ENCODE peak calls at places on chromosome 20, in ten cellular contexts. P, N, Z, R, E, X, J, G, M and I are unnamed samples.
A peak's percentile ranks its signal among the peaks of the same experiment; 100 is the strongest.

GRCh38 chr20:35307666-35308653 is 15.7 kb upstream of the FAM83C start:
- DNase-seq in J (no peak), Z (no peak), N (peak; percentile 96), M (no peak), G (peak; percentile 98), P (no peak), R (no peak), E (peak; percentile 77), X (no peak), I (peak; percentile 71)

GRCh38 chr20:64234291-64234791 is 21.2 kb upstream of the PCMTD2 start:
- DNase-seq in G (no peak), E (no peak), P (no peak), N (no peak), R (no peak), Z (no peak), X (no peak), J (no peak), M (no peak), I (peak; percentile 30)

GRCh38 chr20:44137210-44137781 is 49.7 kb downstream of the JPH2 start:
- DNase-seq in J (peak; percentile 79), N (no peak), G (peak; percentile 76), E (peak; percentile 72), R (no peak), P (peak; percentile 41), Z (no peak), M (peak; percentile 93), X (peak; percentile 55), I (peak; percentile 59)

GRCh38 chr20:8394308-8394945 is 262.4 kb downstream of the PLCB1 start:
- DNase-seq in E (no peak), P (no peak), M (no peak), J (no peak), N (peak; percentile 58), G (peak; percentile 35), Z (no peak), R (no peak), X (no peak), I (no peak)

GRCh38 chr20:43829951-43830690 is 84.5 kb upstream of the TOX2 start:
- DNase-seq in Z (no peak), J (no peak), G (no peak), R (no peak), N (no peak), P (no peak), X (no peak), M (no peak), E (no peak), I (no peak)

GRCh38 chr20:47198254-47198671 is 158.2 kb downstream of the ZMYND8 start:
- DNase-seq in J (no peak), X (no peak), E (no peak), Z (no peak), M (no peak), N (no peak), G (peak; percentile 71), R (peak; percentile 59), P (no peak), I (peak; percentile 4)

GRCh38 chr20:8940311-8940710 is 128.6 kb upstream of the PLCB4 start:
- DNase-seq in N (peak; percentile 84), E (no peak), M (no peak), X (no peak), J (no peak), R (no peak), Z (no peak), P (no peak), G (no peak), I (no peak)

GRCh38 chr20:1872456-1873183 is 22.6 kb upstream of the SIRPA start:
- DNase-seq in X (no peak), P (no peak), N (no peak), G (peak; percentile 62), R (no peak), E (no peak), J (no peak), M (no peak), Z (no peak), I (no peak)

GRCh38 chr20:51893723-51894122 is 91.4 kb upstream of the SALL4 start:
- DNase-seq in Z (no peak), X (no peak), M (no peak), R (no peak), E (no peak), G (no peak), N (no peak), P (no peak), J (no peak), I (no peak)

GRCh38 chr20:15487682-15488081 is 1085.6 kb downstream of the KIF16B start:
- DNase-seq in X (no peak), M (no peak), P (no peak), E (no peak), J (no peak), G (no peak), Z (no peak), N (no peak), R (no peak), I (no peak)

GRCh38 chr20:2178328-2179232 is 77.0 kb downstream of the STK35 start:
- DNase-seq in P (no peak), G (no peak), J (no peak), R (no peak), N (no peak), M (peak; percentile 46), E (no peak), Z (no peak), X (no peak), I (no peak)

GRCh38 chr20:47213960-47214359 is 142.5 kb downstream of the ZMYND8 start:
- DNase-seq in M (no peak), R (no peak), P (no peak), J (no peak), N (no peak), E (no peak), G (no peak), Z (no peak), X (no peak), I (no peak)

GRCh38 chr20:22438926-22439325 is 145.4 kb downstream of the FOXA2 start:
- DNase-seq in P (no peak), R (no peak), M (no peak), J (no peak), G (no peak), E (no peak), X (no peak), Z (no peak), N (no peak), I (no peak)

GRCh38 chr20:32574296-32575226 is 10.6 kb downstream of the NOL4L start:
- DNase-seq in M (no peak), N (peak; percentile 73), P (no peak), G (peak; percentile 63), J (peak; percentile 92), Z (no peak), X (peak; percentile 64), E (no peak), R (no peak), I (no peak)

GRCh38 chr20:1171461-1172093 is 13.2 kb downstream of the TMEM74B start:
- DNase-seq in N (no peak), M (no peak), P (no peak), Z (peak; percentile 46), R (no peak), G (peak; percentile 52), X (peak; percentile 77), E (no peak), J (peak; percentile 79), I (no peak)

GRCh38 chr20:20814685-20815084 is 102.2 kb upstream of the RALGAPA2 start:
- DNase-seq in Z (no peak), J (peak; percentile 31), R (no peak), M (no peak), N (no peak), X (peak; percentile 85), E (no peak), G (peak; percentile 5), P (no peak), I (no peak)

GRCh38 chr20:14481863-14482262 is 144.5 kb upstream of the FLRT3 start:
- DNase-seq in M (no peak), G (peak; percentile 84), R (no peak), E (no peak), J (no peak), P (no peak), N (peak; percentile 90), Z (no peak), X (no peak), I (no peak)

GRCh38 chr20:11976966-11977365 is 59.3 kb downstream of the BTBD3 start:
- DNase-seq in X (no peak), G (no peak), R (no peak), M (no peak), J (peak; percentile 10), Z (no peak), E (no peak), P (no peak), N (no peak), I (no peak)

GRCh38 chr20:11970243-11970836 is 52.6 kb downstream of the BTBD3 start:
- DNase-seq in R (no peak), E (no peak), G (peak; percentile 45), M (no peak), X (no peak), P (no peak), N (no peak), J (no peak), Z (no peak), I (no peak)

DNA sequence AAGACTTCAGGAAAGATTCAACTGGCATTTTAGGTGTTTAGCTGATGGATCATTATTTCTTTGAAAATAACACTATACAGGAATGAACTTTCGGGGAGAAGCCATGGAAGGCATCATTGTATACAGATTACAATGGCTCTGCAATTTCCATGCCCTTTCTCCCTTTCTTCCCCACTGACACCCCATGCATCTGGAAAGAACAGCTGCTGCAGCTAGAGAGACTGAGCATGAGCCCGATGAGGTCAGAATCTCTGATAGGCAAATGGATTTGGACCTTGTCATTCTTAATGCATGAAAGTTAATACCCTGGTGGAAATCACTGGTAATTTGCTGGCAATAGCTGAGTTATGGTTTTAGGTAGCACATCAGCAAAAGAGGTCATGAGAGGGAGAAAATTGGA is 54.8 kb downstream of the BTBD3 start:
- DNase-seq in G (no peak), J (no peak), R (no peak), E (no peak), N (no peak), X (no peak), M (no peak), Z (no peak), P (no peak), I (no peak)
- TF ChIP-seq CTCF in G (no peak), J (no peak), R (no peak), E (no peak), N (no peak), X (no peak), M (no peak), Z (no peak), P (no peak), I (no peak)

GRCh38 chr20:62822239-62822787 is 5.5 kb downstream of the COL9A3 start:
- DNase-seq in E (no peak), M (no peak), N (no peak), Z (no peak), X (no peak), G (no peak), P (no peak), R (no peak), J (no peak), I (no peak)
- TF ChIP-seq CTCF in E (no peak), M (no peak), N (no peak), Z (no peak), X (no peak), G (no peak), P (no peak), R (no peak), J (no peak), I (no peak)

GRCh38 chr20:63218701-63219446 is 2.9 kb upstream of the YTHDF1 start:
- DNase-seq in N (no peak), E (no peak), R (no peak), P (no peak), J (no peak), X (no peak), Z (no peak), M (no peak), G (no peak), I (no peak)
- TF ChIP-seq CTCF in N (no peak), E (no peak), R (no peak), P (no peak), J (no peak), X (no peak), Z (no peak), M (no peak), G (no peak), I (no peak)

GRCh38 chr20:50788045-50788867 is 6.6 kb upstream of the BCAS4 start:
- DNase-seq in N (peak; percentile 75), Z (no peak), J (peak; percentile 73), M (peak; percentile 69), R (no peak), X (no peak), G (peak; percentile 58), E (no peak), P (no peak), I (no peak)
- TF ChIP-seq CTCF in N (peak; percentile 65), Z (peak; percentile 57), J (peak; percentile 76), M (peak; percentile 48), R (no peak), X (peak; percentile 48), G (peak; percentile 56), E (peak; percentile 22), P (no peak), I (peak; percentile 39)